ENCODE peak calls at places on chromosomes 6 and 20, in five cellular contexts. One of them, this sample, is unnamed.

GRCh38 chr6:87152528-87152950 is 2.8 kb upstream of the ZNF292 start:
- DNase-seq in RKO: no peak
- DNase-seq in astrocyte: peak
- DNase-seq in astrocyte of the spinal cord: no peak
- DNase-seq in choroid plexus epithelial cell: peak
- DNase-seq in this sample: no peak

GRCh38 chr20:14235355-14235754 is 102.1 kb downstream of the FLRT3 start:
- DNase-seq in RKO: peak
- DNase-seq in astrocyte: peak
- DNase-seq in astrocyte of the spinal cord: peak
- DNase-seq in choroid plexus epithelial cell: peak
- DNase-seq in this sample: no peak

GRCh38 chr6:77231438-77232305 is 231.6 kb downstream of the HTR1B start:
- DNase-seq in RKO: no peak
- DNase-seq in astrocyte: no peak
- DNase-seq in astrocyte of the spinal cord: peak
- DNase-seq in choroid plexus epithelial cell: peak
- DNase-seq in this sample: no peak

GRCh38 chr6:3405679-3406078 is 51.2 kb downstream of the SLC22A23 start:
- DNase-seq in RKO: no peak
- DNase-seq in astrocyte: peak
- DNase-seq in astrocyte of the spinal cord: peak
- DNase-seq in choroid plexus epithelial cell: peak
- DNase-seq in this sample: no peak

GRCh38 chr6:166477647-166478365 is 95.1 kb upstream of the MPC1 start:
- DNase-seq in RKO: no peak
- DNase-seq in astrocyte: no peak
- DNase-seq in astrocyte of the spinal cord: no peak
- DNase-seq in choroid plexus epithelial cell: no peak
- DNase-seq in this sample: no peak

GRCh38 chr6:22017272-22017671 is 279.6 kb downstream of the PRL start:
- DNase-seq in RKO: no peak
- DNase-seq in astrocyte: no peak
- DNase-seq in astrocyte of the spinal cord: no peak
- DNase-seq in choroid plexus epithelial cell: no peak
- DNase-seq in this sample: no peak

GRCh38 chr6:158031445-158032353 is 50.0 kb downstream of the SYNJ2 start:
- DNase-seq in RKO: no peak
- DNase-seq in astrocyte: peak
- DNase-seq in astrocyte of the spinal cord: peak
- DNase-seq in choroid plexus epithelial cell: peak
- DNase-seq in this sample: peak

GRCh38 chr6:18226451-18226850 is 37.9 kb downstream of the DEK start:
- DNase-seq in RKO: no peak
- DNase-seq in astrocyte: peak
- DNase-seq in astrocyte of the spinal cord: peak
- DNase-seq in choroid plexus epithelial cell: peak
- DNase-seq in this sample: no peak

GRCh38 chr6:10384064-10384317 is 30.9 kb downstream of the TFAP2A start:
- DNase-seq in RKO: no peak
- DNase-seq in astrocyte: no peak
- DNase-seq in astrocyte of the spinal cord: no peak
- DNase-seq in choroid plexus epithelial cell: no peak
- DNase-seq in this sample: no peak

GRCh38 chr6:99393698-99394531 is at the start of gene COQ3:
- DNase-seq in RKO: peak
- DNase-seq in astrocyte: peak
- DNase-seq in astrocyte of the spinal cord: peak
- DNase-seq in choroid plexus epithelial cell: peak
- DNase-seq in this sample: peak

GRCh38 chr6:1662532-1662931 is 52.8 kb downstream of the FOXC1 start:
- DNase-seq in RKO: no peak
- DNase-seq in astrocyte: no peak
- DNase-seq in astrocyte of the spinal cord: no peak
- DNase-seq in choroid plexus epithelial cell: no peak
- DNase-seq in this sample: no peak

GRCh38 chr6:149855741-149856140 is 8.4 kb downstream of the LRP11 start:
- DNase-seq in RKO: no peak
- DNase-seq in astrocyte: no peak
- DNase-seq in astrocyte of the spinal cord: no peak
- DNase-seq in choroid plexus epithelial cell: peak
- DNase-seq in this sample: no peak

GRCh38 chr20:38673731-38674177 is 50.5 kb upstream of the SLC32A1 start:
- DNase-seq in RKO: no peak
- DNase-seq in astrocyte: peak
- DNase-seq in astrocyte of the spinal cord: no peak
- DNase-seq in choroid plexus epithelial cell: peak
- DNase-seq in this sample: no peak

GRCh38 chr6:30732237-30732943 is 10.1 kb downstream of the FLOT1 start:
- DNase-seq in RKO: no peak
- DNase-seq in astrocyte: no peak
- DNase-seq in astrocyte of the spinal cord: no peak
- DNase-seq in choroid plexus epithelial cell: no peak
- DNase-seq in this sample: no peak

GRCh38 chr20:8811801-8812594 is 256.9 kb upstream of the PLCB4 start:
- DNase-seq in RKO: no peak
- DNase-seq in astrocyte: no peak
- DNase-seq in astrocyte of the spinal cord: no peak
- DNase-seq in choroid plexus epithelial cell: no peak
- DNase-seq in this sample: no peak